ENCODE peak calls at places on chromosomes 16 and 17, in seven cellular contexts. F is IMR-90, X is HCT116, Q is adrenal gland, O is esophagus squamous epithelium, R is gastrocnemius medialis, V is heart left ventricle. I is an unnamed sample.

GRCh38 chr16:3143598-3144330 is 8.9 kb downstream of the ZNF213 start:
- DNase-seq in F (no peak), X (no peak), Q (peak), O (no peak), R (peak), V (peak), I (no peak)

GRCh38 chr16:57667526-57668258 is 414 bp upstream of the ADGRG3 start:
- DNase-seq in F (peak), X (no peak), Q (peak), O (no peak), R (no peak), V (peak), I (peak)

GRCh38 chr17:57257213-57257873 is 1.0 kb downstream of the MSI2 start:
- DNase-seq in F (no peak), X (no peak), Q (no peak), O (no peak), R (no peak), V (no peak), I (peak)

GRCh38 chr16:84579936-84580335 is 37.9 kb downstream of the COTL1 start:
- DNase-seq in F (no peak), X (no peak), Q (no peak), O (no peak), R (no peak), V (no peak), I (no peak)

GRCh38 chr17:35716173-35716572 is 15.3 kb upstream of the RASL10B start:
- DNase-seq in F (no peak), X (no peak), Q (no peak), O (no peak), R (no peak), V (no peak), I (no peak)

GRCh38 chr17:56777859-56778258 is 55.9 kb downstream of the C17orf67 start:
- DNase-seq in F (peak), X (no peak), Q (no peak), O (no peak), R (no peak), V (no peak), I (no peak)

GRCh38 chr16:86073103-86073625 is 174.2 kb downstream of the IRF8 start:
- DNase-seq in F (no peak), X (no peak), Q (no peak), O (no peak), R (no peak), V (no peak), I (no peak)

GRCh38 chr17:27809555-27809954 is 9.2 kb upstream of the NOS2 start:
- DNase-seq in F (no peak), X (no peak), Q (no peak), O (no peak), R (no peak), V (no peak), I (no peak)

GRCh38 chr17:41667280-41668008 is 21.2 kb upstream of the EIF1 start:
- DNase-seq in F (no peak), X (no peak), Q (no peak), O (no peak), R (no peak), V (no peak), I (peak)

GRCh38 chr16:89013692-89014455 is 36.9 kb upstream of the CBFA2T3 start:
- DNase-seq in F (no peak), X (no peak), Q (no peak), O (no peak), R (no peak), V (no peak), I (no peak)

GRCh38 chr17:27613425-27613824 is 17.6 kb upstream of the LGALS9 start:
- DNase-seq in F (no peak), X (no peak), Q (no peak), O (no peak), R (no peak), V (no peak), I (no peak)

GRCh38 chr16:68299571-68300453 is 10.9 kb downstream of the SLC7A6OS start:
- DNase-seq in F (no peak), X (no peak), Q (no peak), O (no peak), R (no peak), V (no peak), I (no peak)

GRCh38 chr16:68823401-68823800 is 19.9 kb upstream of the TANGO6 start:
- DNase-seq in F (peak), X (no peak), Q (no peak), O (no peak), R (no peak), V (no peak), I (no peak)

GRCh38 chr17:44792276-44792675 is 33.5 kb downstream of the ADAM11 start:
- DNase-seq in F (peak), X (no peak), Q (no peak), O (no peak), R (no peak), V (no peak), I (no peak)

GRCh38 chr16:72072514-72073342 is 9.7 kb downstream of the HPR start:
- DNase-seq in F (no peak), X (no peak), Q (peak), O (no peak), R (no peak), V (peak), I (no peak)

GRCh38 chr17:74769856-74770497 is 6.2 kb downstream of the NAT9 start:
- DNase-seq in F (no peak), X (no peak), Q (peak), O (no peak), R (no peak), V (no peak), I (peak)

GRCh38 chr17:3710951-3711383 is 12.7 kb upstream of the HASPIN start:
- DNase-seq in F (peak), X (no peak), Q (no peak), O (no peak), R (no peak), V (no peak), I (peak)

GRCh38 chr16:54657058-54657708 is 273.5 kb upstream of the IRX5 start:
- DNase-seq in F (no peak), X (peak), Q (no peak), O (no peak), R (no peak), V (no peak), I (no peak)

GRCh38 chr16:81431554-81432353 is 12.9 kb upstream of the CMIP start:
- DNase-seq in F (peak), X (no peak), Q (peak), O (no peak), R (peak), V (no peak), I (peak)

GRCh38 chr17:1714980-1715802 is 5.0 kb upstream of the TLCD2 start:
- DNase-seq in F (peak), X (peak), Q (peak), O (no peak), R (peak), V (peak), I (peak)

GRCh38 chr16:77442078-77442477 is 7.2 kb upstream of the ADAMTS18 start:
- DNase-seq in F (no peak), X (no peak), Q (no peak), O (no peak), R (no peak), V (no peak), I (no peak)

GRCh38 chr17:880074-880870 is 98.1 kb downstream of the MRM3 start:
- DNase-seq in F (peak), X (no peak), Q (peak), O (no peak), R (no peak), V (peak), I (no peak)

GRCh38 chr17:61106354-61106753 is 293.3 kb upstream of the TBX2 start:
- DNase-seq in F (no peak), X (no peak), Q (no peak), O (no peak), R (no peak), V (no peak), I (no peak)

GRCh38 chr16:29678691-29679267 is at the start of gene QPRT:
- DNase-seq in F (peak), X (no peak), Q (peak), O (no peak), R (no peak), V (peak), I (no peak)

GRCh38 chr17:76481091-76481655 is 13.8 kb downstream of the AANAT start:
- DNase-seq in F (no peak), X (no peak), Q (no peak), O (no peak), R (no peak), V (no peak), I (peak)
- TF ChIP-seq POLR2A in F (no peak), X (no peak), Q (no peak), O (no peak), R (no peak), V (no peak), I (no peak)

GRCh38 chr17:17877548-17878358 is 41.0 kb upstream of the SREBF1 start:
- DNase-seq in F (peak), X (no peak), Q (peak), O (peak), R (peak), V (peak), I (no peak)
- TF ChIP-seq CTCF in F (peak), X (no peak), Q (no peak), O (no peak), R (no peak), V (peak), I (no peak)

DNA sequence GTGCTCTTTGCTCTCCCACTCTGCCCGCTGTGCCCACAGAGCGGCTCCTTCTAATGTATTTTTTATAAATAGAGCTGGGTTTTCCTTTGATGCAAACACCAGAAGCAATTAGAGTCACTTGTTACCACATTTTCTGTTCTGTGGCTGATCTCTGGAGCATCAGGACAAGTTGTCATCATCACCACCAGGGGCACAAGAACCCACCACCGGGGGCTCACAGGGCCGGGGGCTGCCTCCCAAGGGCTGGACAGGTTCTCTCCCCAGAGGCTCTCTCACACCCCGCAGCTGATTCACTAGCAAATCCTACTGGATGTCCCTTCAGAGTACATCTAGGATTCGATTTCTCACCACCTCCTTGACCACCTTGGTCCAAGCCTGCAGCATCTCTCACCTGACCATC is 18.5 kb downstream of the C16orf82 start:
- DNase-seq in F (no peak), X (no peak), Q (no peak), O (no peak), R (no peak), V (no peak), I (no peak)
- H3K4me3 ChIP-seq in F (no peak), X (no peak), Q (no peak), O (no peak), R (no peak), V (no peak), I (no peak)

GRCh38 chr17:5416886-5417285 is 2.6 kb downstream of the NUP88 start:
- DNase-seq in F (no peak), X (no peak), Q (no peak), O (no peak), R (no peak), V (no peak), I (no peak)

GRCh38 chr17:5422505-5422904 is 2.5 kb downstream of the RPAIN start:
- DNase-seq in F (peak), X (peak), Q (no peak), O (no peak), R (no peak), V (no peak), I (no peak)

GRCh38 chr17:5418858-5419355 is 555 bp downstream of the NUP88 start:
- DNase-seq in F (peak), X (no peak), Q (peak), O (no peak), R (peak), V (peak), I (peak)

GRCh38 chr17:5419959-5420653 is at the start of gene RPAIN:
- DNase-seq in F (peak), X (peak), Q (peak), O (peak), R (peak), V (peak), I (peak)

DNA sequence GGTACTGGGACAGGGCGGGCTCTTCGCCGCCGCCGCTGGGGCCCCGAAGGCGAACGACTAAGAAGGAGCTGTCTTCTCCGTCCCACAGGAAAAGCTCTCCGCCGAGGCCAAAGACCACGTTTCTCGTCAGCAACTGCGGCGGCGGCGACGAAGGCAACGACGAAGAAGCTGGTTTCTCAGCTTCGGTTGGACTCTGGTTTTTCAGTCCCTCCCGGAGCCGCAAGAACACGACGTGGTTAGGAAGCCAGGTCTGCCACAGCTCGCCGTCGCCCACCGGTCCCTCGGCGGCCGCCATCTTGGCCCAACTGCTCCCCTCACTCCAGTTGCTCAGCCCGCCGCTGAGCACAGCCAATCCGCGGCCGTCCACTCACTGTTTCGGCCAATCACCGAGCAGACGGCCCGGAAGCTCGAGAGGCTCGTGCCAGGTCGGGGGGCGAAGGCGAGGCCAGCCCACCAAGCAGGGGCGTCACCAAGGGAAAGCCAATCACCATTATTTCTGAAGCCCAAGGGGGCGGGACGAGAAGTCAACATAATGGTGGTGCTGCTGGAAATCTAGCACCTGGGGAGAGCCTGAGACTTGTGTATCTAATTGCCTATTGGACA is at the start of gene NUP88:
- DNase-seq in F (peak), X (peak), Q (peak), O (peak), R (peak), V (peak), I (peak)
- TF ChIP-seq POLR2A in F (peak), X (peak), Q (peak), O (peak), R (peak), V (no peak), I (peak)

GRCh38 chr16:180101-180920 is at the start of gene HBQ1:
- DNase-seq in F (no peak), X (no peak), Q (no peak), O (no peak), R (no peak), V (peak), I (no peak)
- TF ChIP-seq CTCF in F (peak), X (no peak), Q (no peak), O (no peak), R (no peak), V (peak), I (no peak)

DNA sequence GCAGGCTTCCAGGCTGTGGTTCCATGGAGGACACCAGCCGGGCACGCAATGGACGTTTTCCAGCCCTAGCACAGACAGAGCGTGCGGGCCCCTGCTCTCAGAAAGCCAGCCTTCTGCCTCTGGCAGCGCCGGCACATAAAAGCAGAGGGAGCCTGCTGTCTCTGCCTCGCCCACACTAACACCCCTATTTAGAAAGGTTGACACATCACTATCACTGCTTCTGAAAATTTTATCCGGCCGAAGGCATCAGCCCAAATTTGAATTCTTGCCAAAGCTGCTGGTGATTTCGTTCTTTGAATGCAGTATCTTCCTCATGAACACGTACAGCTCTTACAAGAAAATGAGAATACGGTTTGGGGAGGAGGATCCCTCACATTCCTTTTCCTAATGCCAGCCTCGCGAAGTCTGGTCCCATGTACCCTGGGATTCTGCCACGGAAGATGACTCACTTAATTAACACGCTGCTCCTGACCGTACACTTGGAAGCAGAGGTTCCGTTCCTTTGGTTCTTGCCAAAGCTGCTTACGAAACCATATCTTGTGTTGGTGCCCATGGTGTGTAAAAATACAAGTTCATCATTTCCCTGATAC is 1.3 kb upstream of the RAB11FIP3 start:
- DNase-seq in F (peak), X (no peak), Q (peak), O (no peak), R (peak), V (peak), I (peak)
- H3K4me3 ChIP-seq in F (no peak), X (peak), Q (no peak), O (peak), R (peak), V (peak), I (no peak)

GRCh38 chr16:106623-107324 is 28.7 kb downstream of the MPG start:
- DNase-seq in F (peak), X (peak), Q (peak), O (no peak), R (peak), V (peak), I (peak)
- TF ChIP-seq POLR2A in F (no peak), X (no peak), Q (no peak), O (no peak), R (no peak), V (no peak), I (no peak)

GRCh38 chr17:33292981-33293867 is at the start of gene ASIC2:
- DNase-seq in F (peak), X (no peak), Q (peak), O (no peak), R (no peak), V (no peak), I (no peak)
- TF ChIP-seq CTCF in F (peak), X (no peak), Q (no peak), O (no peak), R (no peak), V (no peak), I (no peak)

GRCh38 chr17:58529275-58529674 is 14.8 kb upstream of the MTMR4 start:
- DNase-seq in F (no peak), X (no peak), Q (peak), O (no peak), R (no peak), V (no peak), I (no peak)

GRCh38 chr17:58530655-58531054 is 16.2 kb upstream of the MTMR4 start:
- DNase-seq in F (no peak), X (no peak), Q (no peak), O (no peak), R (no peak), V (no peak), I (no peak)

GRCh38 chr17:58531661-58532554 is 17.5 kb upstream of the MTMR4 start:
- DNase-seq in F (peak), X (no peak), Q (peak), O (no peak), R (no peak), V (peak), I (peak)

GRCh38 chr17:58532555-58532951 is 18.1 kb upstream of the MTMR4 start:
- DNase-seq in F (no peak), X (no peak), Q (no peak), O (no peak), R (no peak), V (no peak), I (no peak)

GRCh38 chr17:58531122-58531521 is 16.7 kb upstream of the MTMR4 start:
- DNase-seq in F (no peak), X (no peak), Q (no peak), O (no peak), R (no peak), V (no peak), I (no peak)
- H3K4me3 ChIP-seq in F (no peak), X (no peak), Q (peak), O (peak), R (peak), V (peak), I (no peak)

I was measured in NB4.